ENCODE peak calls at places on chromosomes 5 and 9, in four cellular contexts. One of them, this sample, is unnamed.

GRCh38 chr9:36802171-36802920 is 229.7 kb downstream of the MELK start:
- DNase-seq in K562: no peak
- DNase-seq in astrocyte of the cerebellum: no peak
- DNase-seq in heart left ventricle: no peak
- DNase-seq in this sample: no peak

GRCh38 chr9:93473411-93473810 is 20.0 kb upstream of the FAM120AOS start:
- DNase-seq in K562: no peak
- DNase-seq in astrocyte of the cerebellum: no peak
- DNase-seq in heart left ventricle: no peak
- DNase-seq in this sample: no peak

GRCh38 chr9:124559871-124560270 is 52.7 kb upstream of the NR5A1 start:
- DNase-seq in K562: no peak
- DNase-seq in astrocyte of the cerebellum: no peak
- DNase-seq in heart left ventricle: no peak
- DNase-seq in this sample: no peak

GRCh38 chr5:178993955-178994579 is 1.1 kb downstream of the GRM6 start:
- DNase-seq in astrocyte of the cerebellum: no peak
- DNase-seq in heart left ventricle: no peak
- DNase-seq in K562: no peak
- DNase-seq in this sample: no peak

GRCh38 chr9:11500780-11501179 is 888.0 kb upstream of the PTPRD start:
- DNase-seq in K562: no peak
- DNase-seq in astrocyte of the cerebellum: no peak
- DNase-seq in heart left ventricle: no peak
- DNase-seq in this sample: no peak

GRCh38 chr5:95884511-95884910 is 62.0 kb upstream of the GLRX start:
- DNase-seq in heart left ventricle: no peak
- DNase-seq in astrocyte of the cerebellum: no peak
- DNase-seq in K562: peak; percentile 74
- DNase-seq in this sample: no peak

GRCh38 chr9:27440888-27441740 is 83.0 kb upstream of the IFNK start:
- DNase-seq in K562: no peak
- DNase-seq in heart left ventricle: no peak
- DNase-seq in astrocyte of the cerebellum: no peak
- DNase-seq in this sample: no peak

GRCh38 chr5:112366987-112367386 is 52.1 kb downstream of the EPB41L4A start:
- DNase-seq in heart left ventricle: no peak
- DNase-seq in K562: peak; percentile 21
- DNase-seq in astrocyte of the cerebellum: no peak
- DNase-seq in this sample: no peak

GRCh38 chr9:136439550-136440408 is at the start of gene INPP5E:
- DNase-seq in K562: peak; percentile 84
- DNase-seq in heart left ventricle: peak; percentile 76
- DNase-seq in astrocyte of the cerebellum: peak; percentile 26
- DNase-seq in this sample: no peak

GRCh38 chr5:146344155-146345118 is 5.8 kb downstream of the POU4F3 start:
- DNase-seq in K562: no peak
- DNase-seq in astrocyte of the cerebellum: no peak
- DNase-seq in heart left ventricle: no peak
- DNase-seq in this sample: no peak

GRCh38 chr5:151221574-151221973 is 2.3 kb downstream of the CCDC69 start:
- DNase-seq in K562: no peak
- DNase-seq in astrocyte of the cerebellum: no peak
- DNase-seq in heart left ventricle: no peak
- DNase-seq in this sample: no peak

GRCh38 chr5:39022151-39022550 is 52.0 kb downstream of the RICTOR start:
- DNase-seq in K562: no peak
- DNase-seq in heart left ventricle: no peak
- DNase-seq in astrocyte of the cerebellum: no peak
- DNase-seq in this sample: no peak

GRCh38 chr9:18208166-18209059 is 265.5 kb upstream of the ADAMTSL1 start:
- DNase-seq in astrocyte of the cerebellum: peak; percentile 16
- DNase-seq in heart left ventricle: no peak
- DNase-seq in K562: no peak
- DNase-seq in this sample: no peak

GRCh38 chr9:125961037-125961436 is 213.9 kb downstream of the PBX3 start:
- DNase-seq in heart left ventricle: no peak
- DNase-seq in K562: no peak
- DNase-seq in astrocyte of the cerebellum: peak; percentile 77
- DNase-seq in this sample: no peak

GRCh38 chr5:43425965-43426364 is 13.8 kb upstream of the CCL28 start:
- DNase-seq in K562: no peak
- DNase-seq in astrocyte of the cerebellum: peak; percentile 88
- DNase-seq in heart left ventricle: no peak
- DNase-seq in this sample: peak; percentile 17

GRCh38 chr9:1871486-1872181 is 143.5 kb upstream of the SMARCA2 start:
- DNase-seq in astrocyte of the cerebellum: no peak
- DNase-seq in heart left ventricle: no peak
- DNase-seq in K562: no peak
- DNase-seq in this sample: no peak

GRCh38 chr9:93133641-93134017 is 422 bp downstream of the NINJ1 start:
- DNase-seq in astrocyte of the cerebellum: peak; percentile 72
- DNase-seq in heart left ventricle: peak; percentile 85
- DNase-seq in K562: peak; percentile 69
- DNase-seq in this sample: peak; percentile 55

GRCh38 chr9:69122086-69122390 is 52.0 kb upstream of the TJP2 start:
- DNase-seq in heart left ventricle: peak; percentile 82
- DNase-seq in astrocyte of the cerebellum: peak; percentile 12
- DNase-seq in K562: no peak
- DNase-seq in this sample: no peak

GRCh38 chr5:179549973-179550510 is 312 bp upstream of the RUFY1 start:
- DNase-seq in heart left ventricle: no peak
- DNase-seq in astrocyte of the cerebellum: no peak
- DNase-seq in K562: peak; percentile 40
- DNase-seq in this sample: no peak

GRCh38 chr9:89537166-89537565 is 39.3 kb upstream of the SEMA4D start:
- DNase-seq in K562: no peak
- DNase-seq in astrocyte of the cerebellum: no peak
- DNase-seq in heart left ventricle: no peak
- DNase-seq in this sample: no peak

GRCh38 chr5:87298687-87299362 is 31.1 kb downstream of the RASA1 start:
- DNase-seq in astrocyte of the cerebellum: no peak
- DNase-seq in heart left ventricle: no peak
- DNase-seq in K562: no peak
- DNase-seq in this sample: no peak

GRCh38 chr5:137995077-137995746 is 37.7 kb downstream of the FAM13B start:
- DNase-seq in heart left ventricle: no peak
- DNase-seq in astrocyte of the cerebellum: peak; percentile 63
- DNase-seq in K562: peak; percentile 81
- DNase-seq in this sample: no peak

GRCh38 chr9:22307013-22307711 is 139.5 kb upstream of the DMRTA1 start:
- DNase-seq in heart left ventricle: no peak
- DNase-seq in K562: no peak
- DNase-seq in astrocyte of the cerebellum: peak; percentile 77
- DNase-seq in this sample: peak; percentile 34

GRCh38 chr9:90801507-90802289 is at the start of gene SYK:
- DNase-seq in astrocyte of the cerebellum: no peak
- DNase-seq in K562: peak; percentile 68
- DNase-seq in heart left ventricle: peak; percentile 66
- DNase-seq in this sample: no peak

GRCh38 chr9:129309041-129309430 is 131.0 kb upstream of the IER5L start:
- DNase-seq in heart left ventricle: no peak
- DNase-seq in K562: no peak
- DNase-seq in astrocyte of the cerebellum: no peak
- DNase-seq in this sample: no peak

GRCh38 chr5:74282495-74282894 is 358.0 kb downstream of the ENC1 start:
- DNase-seq in K562: no peak
- DNase-seq in heart left ventricle: no peak
- DNase-seq in astrocyte of the cerebellum: no peak
- DNase-seq in this sample: no peak

GRCh38 chr5:57408714-57409113 is 73.9 kb downstream of the ACTBL2 start:
- DNase-seq in astrocyte of the cerebellum: peak; percentile 27
- DNase-seq in heart left ventricle: no peak
- DNase-seq in K562: no peak
- DNase-seq in this sample: no peak

GRCh38 chr5:10602031-10602806 is 38.3 kb downstream of the ANKRD33B start:
- DNase-seq in heart left ventricle: no peak
- DNase-seq in astrocyte of the cerebellum: no peak
- DNase-seq in K562: peak; percentile 97
- DNase-seq in this sample: no peak

GRCh38 chr5:127885176-127885575 is 182.0 kb downstream of the CCDC192 start:
- DNase-seq in astrocyte of the cerebellum: no peak
- DNase-seq in K562: no peak
- DNase-seq in heart left ventricle: no peak
- DNase-seq in this sample: no peak

GRCh38 chr5:81097733-81098132 is 135.4 kb upstream of the CKMT2 start:
- DNase-seq in heart left ventricle: no peak
- DNase-seq in K562: no peak
- DNase-seq in astrocyte of the cerebellum: no peak
- DNase-seq in this sample: peak; percentile 5

GRCh38 chr5:138033275-138033808 is 463 bp upstream of the FAM13B start:
- DNase-seq in heart left ventricle: no peak
- DNase-seq in K562: no peak
- DNase-seq in astrocyte of the cerebellum: no peak
- DNase-seq in this sample: no peak

GRCh38 chr5:76849767-76850291 is at the start of gene S100Z:
- DNase-seq in astrocyte of the cerebellum: no peak
- DNase-seq in heart left ventricle: no peak
- DNase-seq in K562: peak; percentile 97
- DNase-seq in this sample: no peak

GRCh38 chr5:95791751-95792150 is 30.8 kb downstream of the GLRX start:
- DNase-seq in astrocyte of the cerebellum: no peak
- DNase-seq in K562: no peak
- DNase-seq in heart left ventricle: no peak
- DNase-seq in this sample: no peak

GRCh38 chr5:111830333-111830732 is 73.3 kb upstream of the NREP start:
- DNase-seq in astrocyte of the cerebellum: peak; percentile 31
- DNase-seq in heart left ventricle: no peak
- DNase-seq in K562: no peak
- DNase-seq in this sample: peak; percentile 7

GRCh38 chr5:126808619-126809018 is 31.7 kb downstream of the LMNB1 start:
- DNase-seq in astrocyte of the cerebellum: peak; percentile 32
- DNase-seq in heart left ventricle: no peak
- DNase-seq in K562: peak; percentile 24
- DNase-seq in this sample: peak; percentile 2

GRCh38 chr9:114169029-114169939 is 13.9 kb downstream of the COL27A1 start:
- DNase-seq in astrocyte of the cerebellum: peak; percentile 66
- DNase-seq in heart left ventricle: peak; percentile 40
- DNase-seq in K562: no peak
- DNase-seq in this sample: no peak

GRCh38 chr9:33133186-33133585 is 34.0 kb downstream of the B4GALT1 start:
- DNase-seq in K562: no peak
- DNase-seq in heart left ventricle: no peak
- DNase-seq in astrocyte of the cerebellum: no peak
- DNase-seq in this sample: no peak

DNA sequence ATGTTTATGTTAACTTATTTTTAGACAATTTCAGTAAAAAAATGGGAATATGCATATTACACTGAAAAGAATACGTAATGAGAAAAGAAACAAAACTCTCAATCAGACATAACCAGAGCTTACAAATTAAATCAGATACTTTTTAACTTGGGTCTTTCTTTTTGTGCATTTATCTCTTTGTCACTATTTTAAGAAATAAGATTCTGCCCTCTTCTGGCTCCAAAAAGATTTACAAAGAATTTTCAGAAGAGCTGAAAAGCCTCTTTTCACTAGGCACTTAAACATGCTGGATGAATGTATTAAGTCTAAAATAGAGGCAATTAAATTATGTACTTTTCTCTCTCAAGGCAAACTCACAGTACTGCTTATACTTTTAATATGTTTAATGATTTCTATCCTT is 55.5 kb downstream of the CEP120 start:
- DNase-seq in K562: no peak
- DNase-seq in heart left ventricle: no peak
- DNase-seq in astrocyte of the cerebellum: no peak
- DNase-seq in this sample: peak; percentile 1
- H3K4me3 ChIP-seq in K562: no peak overlapping the region
- H3K4me3 ChIP-seq in heart left ventricle: no peak overlapping the region
- H3K4me3 ChIP-seq in astrocyte of the cerebellum: no peak overlapping the region
- H3K4me3 ChIP-seq in this sample: no peak overlapping the region

DNA sequence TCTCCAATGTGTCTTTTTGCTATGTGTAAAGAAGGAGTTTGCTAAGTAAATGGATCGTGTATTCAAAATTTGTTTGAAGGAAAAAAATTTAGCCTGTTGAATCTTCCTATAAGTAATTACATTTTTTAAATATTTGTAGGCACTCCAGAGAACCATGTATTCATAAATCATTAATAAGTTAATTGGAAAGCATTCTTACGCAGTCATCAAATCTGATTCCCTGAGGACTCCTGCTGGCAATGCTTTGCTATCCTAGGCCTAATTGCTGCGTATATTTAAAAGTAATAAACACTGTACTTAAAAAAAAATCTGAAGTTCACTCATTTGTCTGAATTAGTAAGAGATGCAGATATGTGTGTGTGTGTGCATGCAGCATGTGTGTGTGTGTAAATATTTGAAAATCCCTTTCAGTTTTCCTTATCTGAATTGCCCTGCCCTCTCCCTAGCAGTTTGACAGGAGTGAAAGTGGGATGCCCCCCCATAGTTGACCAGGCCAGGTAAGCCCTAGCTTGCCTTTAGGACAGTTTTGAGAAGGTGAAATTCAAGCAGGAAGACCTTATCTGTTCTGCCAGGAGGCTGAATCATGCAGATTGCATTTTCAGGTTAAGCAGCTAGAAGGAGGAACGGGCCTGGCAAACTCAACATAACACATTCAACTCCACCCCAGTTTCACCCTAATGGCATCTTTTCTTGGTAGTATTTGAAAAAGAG is 81.2 kb upstream of the DNAH5 start:
- DNase-seq in heart left ventricle: no peak
- DNase-seq in K562: no peak
- DNase-seq in astrocyte of the cerebellum: no peak
- DNase-seq in this sample: no peak
- TF ChIP-seq CTCF in heart left ventricle: no peak
- TF ChIP-seq CTCF in K562: no peak
- TF ChIP-seq CTCF in astrocyte of the cerebellum: no peak
- TF ChIP-seq CTCF in this sample: no peak

GRCh38 chr9:86965627-86966395 is 18.5 kb upstream of the GAS1 start:
- DNase-seq in heart left ventricle: no peak
- DNase-seq in K562: no peak
- DNase-seq in astrocyte of the cerebellum: no peak
- DNase-seq in this sample: no peak
- H3K4me3 ChIP-seq in heart left ventricle: no peak overlapping the region
- H3K4me3 ChIP-seq in K562: no peak overlapping the region
- H3K4me3 ChIP-seq in astrocyte of the cerebellum: no peak overlapping the region
- H3K4me3 ChIP-seq in this sample: no peak overlapping the region

DNA sequence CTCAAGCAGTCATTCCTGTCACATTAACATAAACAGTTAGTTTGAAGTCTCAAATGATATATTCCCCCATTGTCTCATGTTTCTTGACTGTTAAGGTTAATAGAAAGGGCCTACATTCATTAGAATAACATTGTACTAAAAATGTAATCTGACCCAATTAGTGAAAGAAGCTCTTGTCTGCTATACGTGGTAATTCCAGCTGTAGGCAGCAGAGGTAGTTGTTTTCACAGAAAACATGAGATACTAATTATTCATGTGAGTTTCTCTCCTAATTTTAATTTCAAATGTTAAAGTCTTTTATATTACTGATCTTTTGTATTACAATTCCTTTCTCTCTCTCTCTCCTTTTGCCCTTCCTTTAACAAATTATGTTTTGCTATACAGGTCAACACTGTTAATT is 26.0 kb upstream of the AP3B1 start:
- DNase-seq in astrocyte of the cerebellum: peak; percentile 9
- DNase-seq in heart left ventricle: no peak
- DNase-seq in K562: peak; percentile 42
- DNase-seq in this sample: peak; percentile 23
- TF ChIP-seq CTCF in astrocyte of the cerebellum: peak; percentile 57
- TF ChIP-seq CTCF in heart left ventricle: peak; percentile 59
- TF ChIP-seq CTCF in K562: peak; percentile 45
- TF ChIP-seq CTCF in this sample: peak; percentile 62

GRCh38 chr9:128249914-128250838 is 25.6 kb downstream of the GOLGA2 start:
- DNase-seq in astrocyte of the cerebellum: peak; percentile 45
- DNase-seq in K562: peak; percentile 100
- DNase-seq in heart left ventricle: peak; percentile 83
- DNase-seq in this sample: no peak
- H3K4me3 ChIP-seq in astrocyte of the cerebellum: peak overlapping the region; percentile 33
- H3K4me3 ChIP-seq in K562: peak overlapping the region; percentile 72
- H3K4me3 ChIP-seq in heart left ventricle: peak overlapping the region; percentile 38
- H3K4me3 ChIP-seq in this sample: no peak overlapping the region